ENCODE peak calls at places on chromosomes 12 and 14, in nine cellular contexts. J is iPS-NIHi11; Q is stimulated activated CD4-positive, alpha-beta T cell treated with anti-CD3 and anti-CD28 coated beads, Interleukin-4, amount 100 ng/mL, for 48 hours; P is activated gamma-delta T cell; C is WTC11; E is AG09309; A is activated CD8-positive, alpha-beta T cell treated with anti-CD3 and anti-CD28 coated beads, Interleukin-2, amount 10 ng/mL, durations not matched to agents 7 days and 5 days; U is left colon; N is GM13977. O is an unnamed sample.

GRCh38 chr12:63045020-63045860 is 105.8 kb downstream of the AVPR1A start:
- DNase-seq in J (no peak), Q (no peak), P (no peak), C (no peak), E (peak), A (no peak), U (no peak), N (no peak), O (peak)

GRCh38 chr12:95083938-95084337 is 10.5 kb upstream of the NR2C1 start:
- DNase-seq in J (peak), Q (no peak), P (no peak), C (no peak), E (peak), A (no peak), U (no peak), N (no peak), O (no peak)

GRCh38 chr12:131264625-131265024 is 310.9 kb downstream of the ADGRD1 start:
- DNase-seq in J (no peak), Q (no peak), P (no peak), C (no peak), E (no peak), A (no peak), U (no peak), N (no peak), O (no peak)

GRCh38 chr14:104544362-104544761 is 35.2 kb upstream of the C14orf180 start:
- DNase-seq in J (no peak), Q (no peak), P (no peak), C (no peak), E (no peak), A (no peak), U (no peak), N (no peak), O (no peak)

GRCh38 chr12:88585054-88585453 is 4.8 kb upstream of the KITLG start:
- DNase-seq in J (no peak), Q (no peak), P (no peak), C (no peak), E (no peak), A (no peak), U (no peak), N (no peak), O (no peak)

GRCh38 chr12:99067171-99067785 is 422.2 kb downstream of the APAF1 start:
- DNase-seq in J (no peak), Q (no peak), P (no peak), C (no peak), E (no peak), A (no peak), U (no peak), N (no peak), O (no peak)

GRCh38 chr12:110223777-110224378 is 57.2 kb upstream of the ATP2A2 start:
- DNase-seq in J (no peak), Q (no peak), P (no peak), C (no peak), E (no peak), A (no peak), U (no peak), N (no peak), O (peak)

GRCh38 chr12:96416033-96416790 is 16.0 kb upstream of the CDK17 start:
- DNase-seq in J (no peak), Q (no peak), P (no peak), C (no peak), E (peak), A (no peak), U (no peak), N (no peak), O (no peak)

GRCh38 chr14:50320279-50320678 is 8.2 kb downstream of the DMAC2L start:
- DNase-seq in J (no peak), Q (no peak), P (no peak), C (no peak), E (no peak), A (no peak), U (no peak), N (no peak), O (no peak)

GRCh38 chr14:95428557-95428956 is 87.9 kb downstream of the SYNE3 start:
- DNase-seq in J (no peak), Q (no peak), P (no peak), C (no peak), E (no peak), A (no peak), U (no peak), N (no peak), O (no peak)

GRCh38 chr14:45258073-45258472 is 5.1 kb upstream of the MIS18BP1 start:
- DNase-seq in J (no peak), Q (no peak), P (no peak), C (no peak), E (no peak), A (no peak), U (no peak), N (no peak), O (no peak)

GRCh38 chr12:132925597-132926416 is 30.3 kb downstream of the ZNF605 start:
- DNase-seq in J (no peak), Q (no peak), P (no peak), C (no peak), E (no peak), A (no peak), U (no peak), N (no peak), O (no peak)